ENCODE peak calls at places on chromosomes 11 and 22, in six cellular contexts. Q is choroid plexus epithelial cell, A is epithelial cell of proximal tubule, H is fibroblast of the aortic adventitia, J is lower lobe of right lung, V is foreskin fibroblast. T is an unnamed sample.

GRCh38 chr11:3920148-3920852 is 64.8 kb downstream of the STIM1 start:
- DNase-seq in Q (peak; percentile 74), A (no peak), V (peak; percentile 89), J (peak; percentile 54), H (peak; percentile 91), T (peak; percentile 74)

GRCh38 chr11:67113231-67113721 is 5.8 kb upstream of the KDM2A start:
- DNase-seq in Q (no peak), A (no peak), V (no peak), J (no peak), H (no peak), T (no peak)

GRCh38 chr22:49307071-49307830 is 520.4 kb downstream of the BRD1 start:
- DNase-seq in A (no peak), Q (no peak), V (no peak), J (no peak), H (no peak), T (no peak)

GRCh38 chr22:20076627-20077172 is 3.3 kb upstream of the DGCR8 start:
- DNase-seq in A (no peak), H (no peak), Q (no peak), V (no peak), J (peak; percentile 6), T (no peak)

GRCh38 chr22:49112661-49113626 is 714.7 kb downstream of the BRD1 start:
- DNase-seq in Q (no peak), J (no peak), V (no peak), A (no peak), H (no peak), T (no peak)

GRCh38 chr11:94154095-94154856 is 25.6 kb downstream of the PANX1 start:
- DNase-seq in H (no peak), A (no peak), Q (no peak), J (no peak), V (peak; percentile 34), T (no peak)

GRCh38 chr11:113673566-113674396 is 32.3 kb downstream of the TMPRSS5 start:
- DNase-seq in V (peak; percentile 14), J (no peak), Q (no peak), H (no peak), A (no peak), T (no peak)

GRCh38 chr11:121671276-121672168 is 218.8 kb upstream of the SORL1-AS1 start:
- DNase-seq in V (peak; percentile 57), H (peak; percentile 65), A (no peak), Q (peak; percentile 77), J (no peak), T (no peak)

GRCh38 chr11:134578807-134579708 is 167.0 kb upstream of the B3GAT1 start:
- DNase-seq in Q (no peak), V (no peak), J (no peak), A (no peak), H (no peak), T (no peak)

GRCh38 chr11:44949160-44950035 is 1.3 kb downstream of the TP53I11 start:
- DNase-seq in V (peak; percentile 52), Q (peak; percentile 64), J (peak; percentile 61), A (no peak), H (peak; percentile 35), T (no peak)

GRCh38 chr11:79942071-79942470 is 501.2 kb upstream of the TENM4 start:
- DNase-seq in A (no peak), Q (no peak), J (no peak), H (no peak), V (no peak), T (peak; percentile 70)

DNA sequence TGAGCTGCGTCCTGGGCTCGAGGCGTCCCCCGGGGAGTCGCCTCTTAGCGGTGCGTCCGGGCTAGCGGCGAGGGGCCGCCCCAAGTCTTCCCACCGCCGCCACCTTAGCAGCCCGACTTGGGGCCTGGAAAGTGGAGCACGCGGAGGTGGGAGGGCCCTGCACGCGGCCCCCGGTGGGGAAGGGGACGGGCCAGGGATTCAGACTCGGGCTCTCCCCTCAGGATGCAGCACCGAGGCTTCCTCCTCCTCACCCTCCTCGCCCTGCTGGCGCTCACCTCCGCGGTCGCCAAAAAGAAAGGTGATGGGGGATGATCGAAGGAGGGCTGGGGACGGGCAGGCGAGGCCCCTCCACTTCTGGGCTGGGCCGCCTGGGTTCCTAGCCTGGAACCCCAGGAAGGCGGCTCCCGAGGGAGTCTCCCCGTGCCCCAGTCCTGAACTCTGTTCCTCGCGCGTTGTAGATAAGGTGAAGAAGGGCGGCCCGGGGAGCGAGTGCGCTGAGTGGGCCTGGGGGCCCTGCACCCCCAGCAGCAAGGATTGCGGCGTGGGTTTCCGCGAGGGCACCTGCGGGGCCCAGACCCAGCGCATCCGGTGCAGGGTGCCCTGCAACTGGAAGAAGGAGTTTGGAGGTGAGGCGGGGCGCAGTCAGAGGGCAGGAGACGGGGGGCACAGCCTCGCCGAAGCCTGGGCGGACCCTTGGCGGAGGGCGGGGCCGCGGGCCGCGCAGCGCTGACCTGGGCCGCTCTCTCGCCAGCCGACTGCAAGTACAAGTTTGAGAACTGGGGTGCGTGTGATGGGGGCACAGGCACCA is 571 bp downstream of the MDK start:
- DNase-seq in A (no peak), H (no peak), V (peak; percentile 30), Q (no peak), J (no peak), T (no peak)
- H3K4me3 ChIP-seq in A (peak overlapping the region; percentile 50), H (peak overlapping the region; percentile 63), V (peak overlapping the region; percentile 60), Q (peak overlapping the region; percentile 54), J (peak overlapping the region; percentile 85), T (peak overlapping the region; percentile 42)

GRCh38 chr11:6612008-6612815 is at the start of gene TAF10:
- DNase-seq in Q (peak; percentile 97), J (peak; percentile 99), H (peak; percentile 95), A (no peak), V (peak; percentile 98), T (peak; percentile 98)
- TF ChIP-seq CTCF in Q (no peak), J (no peak), H (no peak), A (no peak), V (no peak), T (no peak)

GRCh38 chr22:32476804-32477203 is 2.2 kb downstream of the FBXO7 start:
- DNase-seq in J (no peak), V (no peak), A (no peak), H (no peak), Q (no peak), T (no peak)

GRCh38 chr22:32474635-32475427 is at the start of gene FBXO7:
- DNase-seq in A (peak; percentile 26), V (peak; percentile 98), J (peak; percentile 95), H (peak; percentile 90), Q (peak; percentile 95), T (peak; percentile 93)

GRCh38 chr22:32477608-32478007 is 3.0 kb downstream of the FBXO7 start:
- DNase-seq in J (no peak), H (no peak), V (no peak), Q (no peak), A (no peak), T (no peak)

GRCh38 chr22:32475428-32476010 is 908 bp downstream of the FBXO7 start:
- DNase-seq in J (peak; percentile 50), H (peak; percentile 69), V (peak; percentile 63), A (peak; percentile 27), Q (peak; percentile 69), T (peak; percentile 42)

DNA sequence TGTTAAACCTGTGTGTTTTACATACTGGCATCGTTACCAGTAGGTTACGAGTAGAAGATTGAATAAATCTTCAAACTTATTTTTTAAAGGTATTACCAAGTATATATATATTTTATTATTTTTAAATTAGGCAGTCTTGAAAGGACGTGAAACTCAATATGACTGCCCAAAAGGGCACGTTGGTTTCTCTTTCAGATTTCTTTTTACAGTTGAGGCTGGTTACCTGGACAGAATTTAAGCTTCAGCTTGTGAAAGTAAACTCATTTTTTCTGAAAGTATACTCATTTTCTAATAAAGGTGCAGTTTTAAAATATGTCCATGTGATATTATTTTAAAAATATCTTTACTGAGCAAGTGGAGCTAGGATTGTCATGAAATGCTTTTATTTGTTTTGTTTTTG is 1.7 kb downstream of the FBXO7 start:
- DNase-seq in J (no peak), Q (no peak), V (no peak), H (peak; percentile 4), A (no peak), T (no peak)
- H3K4me3 ChIP-seq in J (peak overlapping the region; percentile 88), Q (peak overlapping the region; percentile 94), V (peak overlapping the region; percentile 87), H (peak overlapping the region; percentile 96), A (peak overlapping the region; percentile 84), T (peak overlapping the region; percentile 76)

DNA sequence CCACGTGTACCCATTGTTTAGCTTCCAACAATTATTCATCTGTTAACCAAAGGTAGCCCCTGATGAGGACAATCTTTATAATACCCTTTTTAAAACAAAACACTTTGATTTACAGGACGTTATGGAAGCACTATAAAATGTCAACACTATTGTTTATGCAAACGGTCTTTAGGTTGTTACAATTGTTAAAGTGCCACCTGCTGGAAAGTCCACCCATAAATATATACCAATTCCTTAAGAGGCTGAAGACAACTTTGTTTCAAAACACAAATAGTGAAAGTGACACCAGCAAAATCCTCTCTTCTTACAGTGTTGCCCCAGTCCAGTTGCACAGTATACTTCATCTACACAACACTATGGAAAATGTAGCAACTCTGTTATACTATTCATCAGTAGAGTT is 68.9 kb upstream of the SLN start:
- DNase-seq in A (no peak), Q (peak; percentile 9), H (peak; percentile 14), V (no peak), J (no peak), T (peak; percentile 14)
- TF ChIP-seq CTCF in A (no peak), Q (no peak), H (no peak), V (no peak), J (no peak), T (peak; percentile 11)

GRCh38 chr11:120134106-120134930 is 3.6 kb downstream of the TRIM29 start:
- DNase-seq in H (no peak), Q (no peak), J (peak; percentile 20), A (no peak), V (no peak), T (no peak)

GRCh38 chr11:120136356-120136755 is 1.6 kb downstream of the TRIM29 start:
- DNase-seq in H (no peak), J (peak; percentile 11), A (no peak), Q (no peak), V (no peak), T (no peak)

GRCh38 chr11:120137187-120137610 is 714 bp downstream of the TRIM29 start:
- DNase-seq in V (no peak), H (no peak), Q (no peak), A (no peak), J (peak; percentile 47), T (no peak)

GRCh38 chr11:120134931-120135228 is 3.0 kb downstream of the TRIM29 start:
- DNase-seq in H (no peak), A (no peak), V (no peak), J (peak; percentile 21), Q (no peak), T (no peak)

DNA sequence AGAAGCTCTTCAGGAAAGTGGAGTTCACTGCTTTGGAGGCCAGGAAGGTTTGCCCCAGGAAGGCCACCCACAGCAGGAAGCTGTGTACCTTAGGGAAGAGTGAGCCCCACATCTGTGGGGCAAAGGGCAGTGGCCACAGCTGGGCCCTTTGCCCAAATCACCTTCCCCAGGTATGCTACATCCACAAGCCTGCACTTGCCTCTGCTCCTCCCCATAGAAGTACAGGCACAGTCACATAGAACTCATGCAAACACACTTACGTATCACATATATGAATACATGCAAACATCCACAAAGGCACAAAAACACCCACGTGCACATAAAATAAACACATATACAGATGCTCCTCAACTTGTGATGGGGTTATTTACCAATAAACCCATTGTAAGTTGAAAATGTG is 2.1 kb downstream of the TRIM29 start:
- DNase-seq in H (no peak), Q (no peak), J (peak; percentile 8), A (no peak), V (no peak), T (peak; percentile 83)
- H3K4me3 ChIP-seq in H (no peak overlapping the region), Q (no peak overlapping the region), J (no peak overlapping the region), A (no peak overlapping the region), V (no peak overlapping the region), T (peak overlapping the region; percentile 100)

DNA sequence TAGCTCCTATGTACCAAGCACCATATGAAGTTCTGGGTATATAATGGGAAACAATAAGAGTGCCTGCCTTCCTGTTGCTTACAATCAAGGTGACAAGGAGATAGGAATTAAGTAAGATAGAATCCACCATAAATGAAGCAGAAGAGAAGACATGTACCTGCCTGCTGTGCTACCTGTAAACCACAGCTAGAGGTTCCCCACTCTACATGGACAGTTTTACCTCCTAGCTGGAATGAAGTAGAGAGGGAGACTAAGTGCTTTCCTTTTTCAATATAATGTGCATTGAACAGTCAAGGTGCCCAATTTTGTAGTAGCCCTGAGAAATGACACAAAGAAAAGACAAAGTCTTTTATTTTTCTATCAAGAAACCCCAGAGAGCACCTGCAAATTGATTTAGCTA is 984.6 kb downstream of the DLG2 start:
- DNase-seq in V (no peak), Q (no peak), A (no peak), J (no peak), H (no peak), T (no peak)
- TF ChIP-seq CTCF in V (no peak), Q (no peak), A (peak; percentile 8), J (no peak), H (no peak), T (no peak)